ENCODE peak calls at places on chromosome 5, in seven cellular contexts. B, S, W, M, U, L and N are unnamed samples. For H3K4me1, the result is how much of the 10 kb centered on the place peaks cover.

GRCh38 chr5:127305486-127305885 is 14.9 kb downstream of the MEGF10 start:
- DNase-seq in B (no peak), S (no peak), W (no peak), M (no peak), U (no peak), L (no peak), N (no peak)

GRCh38 chr5:133939668-133940067 is 28.8 kb downstream of the C5orf15 start:
- DNase-seq in B (no peak), S (no peak), W (no peak), M (no peak), U (no peak), L (no peak), N (no peak)

GRCh38 chr5:80192507-80193241 is 63.2 kb downstream of the SERINC5 start:
- DNase-seq in B (no peak), S (peak), W (no peak), M (peak), U (peak), L (peak), N (peak)

GRCh38 chr5:115988002-115988401 is 25.7 kb downstream of the LVRN start:
- DNase-seq in B (no peak), S (no peak), W (no peak), M (no peak), U (no peak), L (no peak), N (no peak)

GRCh38 chr5:34411470-34412346 is 244.4 kb upstream of the RAI14 start:
- DNase-seq in B (no peak), S (no peak), W (no peak), M (peak), U (no peak), L (no peak), N (peak)

GRCh38 chr5:81140942-81141341 is 92.2 kb upstream of the CKMT2 start:
- DNase-seq in B (no peak), S (no peak), W (no peak), M (peak), U (peak), L (peak), N (no peak)

GRCh38 chr5:95731571-95732554 is 727 bp downstream of the RHOBTB3 start:
- DNase-seq in B (peak), S (peak), W (no peak), M (peak), U (peak), L (peak), N (peak)

GRCh38 chr5:98750693-98751092 is 22.8 kb upstream of the RGMB start:
- DNase-seq in B (no peak), S (no peak), W (no peak), M (no peak), U (no peak), L (no peak), N (no peak)

GRCh38 chr5:25744908-25745307 is 1100.1 kb upstream of the CDH10 start:
- DNase-seq in B (no peak), S (no peak), W (no peak), M (no peak), U (no peak), L (no peak), N (no peak)

GRCh38 chr5:131384616-131385214 is 120.9 kb downstream of the CDC42SE2 start:
- DNase-seq in B (no peak), S (no peak), W (no peak), M (no peak), U (no peak), L (no peak), N (no peak)

GRCh38 chr5:33476992-33477391 is 36.2 kb downstream of the TARS1 start:
- DNase-seq in B (no peak), S (no peak), W (no peak), M (no peak), U (no peak), L (no peak), N (no peak)

GRCh38 chr5:138952962-138953361 is 77.8 kb upstream of the LRRTM2 start:
- DNase-seq in B (no peak), S (peak), W (no peak), M (no peak), U (no peak), L (no peak), N (peak)

GRCh38 chr5:103356344-103357091 is 98.0 kb downstream of the MACIR start:
- DNase-seq in B (no peak), S (no peak), W (no peak), M (no peak), U (no peak), L (no peak), N (no peak)

GRCh38 chr5:134427540-134428041 is 15.9 kb upstream of the CDKN2AIPNL start:
- DNase-seq in B (no peak), S (no peak), W (no peak), M (no peak), U (no peak), L (no peak), N (no peak)

GRCh38 chr5:65070026-65070425 is 301.3 kb downstream of the CWC27 start:
- DNase-seq in B (no peak), S (no peak), W (no peak), M (no peak), U (no peak), L (no peak), N (no peak)

DNA sequence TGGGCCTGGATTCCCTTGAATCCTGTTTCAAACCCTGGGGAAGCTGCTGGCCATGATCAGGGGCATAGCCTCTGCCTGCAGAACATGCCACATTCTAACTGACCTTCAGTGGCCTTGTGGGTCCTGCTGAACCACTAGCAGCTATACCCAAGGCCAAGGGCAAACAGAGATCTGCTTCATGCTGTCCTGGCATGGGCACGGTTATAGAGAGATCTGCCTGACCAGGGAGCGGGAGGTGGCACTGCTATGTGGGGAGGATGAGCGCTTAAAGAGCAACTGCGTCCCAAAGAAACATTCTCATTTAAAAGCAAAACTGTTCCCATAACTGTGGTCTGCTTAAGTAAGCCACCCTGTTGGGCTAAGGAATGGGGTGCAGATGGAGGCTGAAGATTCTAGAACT is 36.5 kb upstream of the SYNPO start:
- DNase-seq in B (no peak), S (no peak), W (no peak), M (no peak), U (peak), L (no peak), N (no peak)
- H3K4me1 ChIP-seq in B (under half), S (under half), W (under half), M (under half), U (under half), L (under half), N (half or more)

GRCh38 chr5:152884006-152884405 is 478.9 kb upstream of the NMUR2 start:
- DNase-seq in B (no peak), S (no peak), W (no peak), M (no peak), U (no peak), L (no peak), N (no peak)
- TF ChIP-seq POLR2A in B (no peak), S (no peak), W (no peak), M (no peak), U (no peak), L (no peak), N (no peak)

DNA sequence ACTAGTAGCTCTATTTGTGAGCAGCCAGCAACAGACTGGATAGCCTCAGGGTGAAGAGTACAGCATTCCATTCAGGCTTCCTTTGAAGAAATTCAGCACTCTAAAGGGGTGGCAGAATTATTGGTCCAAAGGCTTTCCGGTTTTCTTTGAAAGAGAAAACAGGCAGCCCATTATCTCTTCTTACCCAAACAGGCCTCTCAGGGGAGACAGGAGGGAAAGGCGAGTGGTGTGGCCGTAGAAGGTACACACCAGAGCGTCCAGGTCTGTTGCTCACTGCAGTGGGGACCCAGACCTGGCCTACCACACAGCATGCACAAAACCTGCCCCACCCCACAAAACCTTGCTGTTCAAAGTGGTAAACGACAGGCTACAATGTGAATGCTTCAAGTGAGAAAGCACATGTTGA is 83.3 kb downstream of the ZNF608 start:
- DNase-seq in B (no peak), S (no peak), W (no peak), M (no peak), U (no peak), L (no peak), N (no peak)
- H3K4me1 ChIP-seq in B (under half), S (under half), W (under half), M (under half), U (under half), L (under half), N (half or more)

GRCh38 chr5:169978744-169979143 is 1.6 kb downstream of the INSYN2B start:
- DNase-seq in B (no peak), S (no peak), W (no peak), M (no peak), U (no peak), L (no peak), N (no peak)

GRCh38 chr5:169979871-169980270 is 424 bp downstream of the INSYN2B start:
- DNase-seq in B (no peak), S (no peak), W (no peak), M (no peak), U (no peak), L (no peak), N (no peak)

GRCh38 chr5:169980418-169981053 is at the start of gene INSYN2B:
- DNase-seq in B (peak), S (peak), W (no peak), M (peak), U (peak), L (peak), N (no peak)
- TF ChIP-seq POLR2A in B (no peak), S (no peak), W (no peak), M (no peak), U (no peak), L (no peak), N (no peak)

GRCh38 chr5:143354025-143354424 is 49.5 kb downstream of the NR3C1 start:
- DNase-seq in B (no peak), S (no peak), W (no peak), M (no peak), U (no peak), L (no peak), N (no peak)
- H3K4me1 ChIP-seq in B (under half), S (under half), W (half or more), M (half or more), U (under half), L (under half), N (half or more)

DNA sequence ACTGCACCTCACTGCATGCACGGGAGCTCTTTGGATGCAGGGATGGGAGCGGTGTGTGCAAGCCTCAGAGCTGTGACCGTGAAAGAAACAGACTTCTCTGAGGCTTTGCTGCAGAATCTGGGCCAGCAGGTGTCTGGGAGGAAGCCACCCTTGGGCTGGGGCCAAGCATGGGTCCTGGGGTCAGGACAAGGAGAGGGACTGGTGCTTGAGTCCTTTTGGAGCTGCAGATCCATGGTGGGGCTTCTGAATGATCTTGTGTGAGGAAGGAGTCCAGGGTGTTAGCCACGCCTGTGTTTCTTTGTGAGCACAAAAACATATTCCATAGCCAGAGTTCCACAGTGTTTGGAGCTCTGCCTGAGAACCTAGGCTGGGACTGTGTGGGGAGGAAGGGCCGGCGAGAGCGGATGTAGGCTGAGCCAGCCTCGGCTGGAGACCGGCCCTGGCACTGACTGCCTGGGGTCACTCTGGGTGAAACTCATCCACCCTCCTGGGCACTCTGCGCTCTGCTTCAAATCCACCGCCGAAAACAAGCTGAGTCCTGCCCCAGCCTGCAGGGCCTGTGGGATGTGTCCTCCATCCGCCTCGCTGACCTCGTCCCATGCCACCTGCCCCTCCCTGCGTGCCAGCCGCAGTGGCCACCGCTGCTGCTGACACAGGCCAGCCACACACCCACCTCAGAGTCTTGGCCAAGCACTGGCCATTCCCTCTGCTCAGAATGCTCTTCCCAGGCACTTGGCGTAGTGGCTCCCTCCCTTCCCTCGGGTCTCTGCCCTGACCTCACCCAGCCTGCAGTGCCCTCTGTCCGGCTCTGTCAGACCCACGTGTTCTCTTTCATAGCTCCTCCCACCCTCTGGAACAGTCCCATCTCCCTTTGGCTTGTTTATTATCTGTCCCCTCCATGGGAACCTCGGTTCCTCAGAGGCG is 26.7 kb downstream of the ERGIC1 start:
- DNase-seq in B (peak), S (peak), W (no peak), M (peak), U (peak), L (peak), N (peak)
- TF ChIP-seq POLR2A in B (no peak), S (no peak), W (no peak), M (no peak), U (no peak), L (no peak), N (peak)

DNA sequence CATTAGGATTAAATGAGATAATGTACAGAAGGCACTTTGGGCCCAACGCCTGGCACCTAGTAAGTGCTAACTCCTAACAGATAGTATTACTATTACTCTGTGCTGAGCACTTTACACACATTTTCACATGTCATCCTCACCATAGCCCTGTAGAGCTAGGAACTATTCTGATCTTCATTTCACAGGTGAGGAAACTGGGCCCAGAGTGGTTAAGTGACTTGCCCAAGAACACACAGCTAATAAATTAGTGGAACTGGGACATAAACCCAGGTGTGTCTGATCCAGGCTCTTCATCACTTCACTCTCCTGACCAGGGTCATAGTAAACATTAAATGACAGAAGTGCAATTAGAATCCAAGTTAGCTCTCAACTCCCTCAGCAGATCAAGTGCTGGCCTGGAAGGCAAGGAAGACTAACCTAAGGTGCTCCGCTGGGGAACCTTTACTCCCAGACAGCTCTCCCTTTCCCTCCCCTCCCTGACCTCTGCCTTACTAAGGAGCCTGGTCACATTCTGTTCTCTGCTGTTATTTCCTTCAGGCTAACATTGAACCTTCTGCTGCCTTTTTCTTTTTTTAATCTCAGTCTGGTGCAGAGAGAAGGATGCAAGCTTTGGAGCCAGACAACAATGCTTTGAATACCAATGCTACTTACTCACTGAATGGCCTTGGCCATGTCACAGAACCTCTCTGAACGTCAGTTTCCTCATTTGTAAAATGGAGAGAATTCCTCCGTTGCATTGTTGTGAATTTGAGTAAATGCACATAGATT is 4.1 kb upstream of the ADRA1B start:
- DNase-seq in B (peak), S (no peak), W (no peak), M (no peak), U (no peak), L (no peak), N (no peak)
- H3K4me1 ChIP-seq in B (under half), S (under half), W (under half), M (under half), U (under half), L (under half), N (under half)

GRCh38 chr5:148788636-148789035 is 37.8 kb upstream of the ADRB2 start:
- DNase-seq in B (no peak), S (no peak), W (no peak), M (no peak), U (no peak), L (no peak), N (no peak)
- TF ChIP-seq POLR2A in B (no peak), S (no peak), W (no peak), M (no peak), U (no peak), L (no peak), N (no peak)